ENCODE peak calls at places on chromosomes 4 and X, in seven cellular contexts. L, F, S, Q, H, O and X are unnamed samples.

GRCh38 chr4:107167051-107167450 is 130.9 kb upstream of the DKK2 start:
- DNase-seq in L (no peak), F (no peak), S (no peak), Q (no peak), H (no peak), O (no peak), X (no peak)

GRCh38 chr4:148998719-148999118 is 556.5 kb upstream of the NR3C2 start:
- DNase-seq in L (no peak), F (no peak), S (no peak), Q (peak), H (peak), O (no peak), X (no peak)

GRCh38 chr4:26083987-26084386 is 170.0 kb downstream of the SMIM20 start:
- DNase-seq in L (no peak), F (no peak), S (no peak), Q (peak), H (peak), O (peak), X (peak)

GRCh38 chr4:78058591-78059523 is 1.7 kb downstream of the FRAS1 start:
- DNase-seq in L (no peak), F (peak), S (no peak), Q (peak), H (no peak), O (no peak), X (no peak)

GRCh38 chr4:122903766-122904165 is 18.6 kb downstream of the NUDT6 start:
- DNase-seq in L (no peak), F (no peak), S (no peak), Q (no peak), H (no peak), O (no peak), X (no peak)

GRCh38 chr4:14877246-14878220 is 124.7 kb upstream of the CPEB2 start:
- DNase-seq in L (no peak), F (no peak), S (peak), Q (no peak), H (no peak), O (no peak), X (peak)

GRCh38 chrX:136130931-136131843 is 16.1 kb upstream of the FHL1 start:
- DNase-seq in L (no peak), F (no peak), S (no peak), Q (peak), H (peak), O (peak), X (peak)

GRCh38 chr4:144578681-144579080 is 67.3 kb upstream of the HHIP start:
- DNase-seq in L (no peak), F (no peak), S (no peak), Q (peak), H (peak), O (no peak), X (no peak)

GRCh38 chr4:7924163-7924562 is 15.5 kb downstream of the AFAP1 start:
- DNase-seq in L (no peak), F (no peak), S (no peak), Q (no peak), H (no peak), O (no peak), X (no peak)

GRCh38 chr4:88456757-88457306 is at the start of gene HERC5:
- DNase-seq in L (peak), F (peak), S (peak), Q (peak), H (peak), O (peak), X (peak)

GRCh38 chr4:26570596-26570995 is 13.3 kb upstream of the TBC1D19 start:
- DNase-seq in L (no peak), F (no peak), S (no peak), Q (no peak), H (no peak), O (no peak), X (no peak)

GRCh38 chr4:20253799-20254409 is 2.2 kb downstream of the SLIT2 start:
- DNase-seq in L (no peak), F (no peak), S (no peak), Q (peak), H (peak), O (no peak), X (no peak)

GRCh38 chr4:110631582-110632505 is 9.0 kb upstream of the PITX2 start:
- DNase-seq in L (peak), F (peak), S (peak), Q (peak), H (peak), O (peak), X (peak)

GRCh38 chr4:23986270-23986669 is 96.4 kb upstream of the PPARGC1A start:
- DNase-seq in L (no peak), F (no peak), S (no peak), Q (no peak), H (no peak), O (no peak), X (no peak)